ENCODE peak calls at places on chromosomes 3 and 15, in five cellular contexts. L, U, T, P and H are unnamed samples.

GRCh38 chr3:160641675-160642330 is 35.2 kb upstream of the ARL14 start:
- DNase-seq in U (no peak), L (no peak), P (no peak), T (no peak), H (no peak)

GRCh38 chr3:180265551-180265950 is 228.8 kb upstream of the PEX5L start:
- DNase-seq in U (no peak), T (no peak), P (no peak), L (no peak), H (no peak)

GRCh38 chr15:39447881-39448280 is 133.0 kb upstream of the THBS1 start:
- DNase-seq in L (no peak), U (no peak), P (no peak), T (no peak), H (no peak)

GRCh38 chr3:120820748-120821147 is 78.2 kb downstream of the GTF2E1 start:
- DNase-seq in T (no peak), L (no peak), U (no peak), P (no peak), H (no peak)

GRCh38 chr15:41545218-41545617 is 1.2 kb upstream of the RPAP1 start:
- DNase-seq in L (no peak), U (no peak), T (no peak), P (no peak), H (no peak)

GRCh38 chr15:94029495-94029894 is 201.9 kb upstream of the MCTP2 start:
- DNase-seq in T (no peak), L (no peak), U (no peak), P (no peak), H (no peak)

GRCh38 chr3:133269393-133269792 is 130.5 kb upstream of the BFSP2 start:
- DNase-seq in T (no peak), U (no peak), P (no peak), L (no peak), H (no peak)

GRCh38 chr3:152104847-152105415 is 163.8 kb upstream of the MBNL1 start:
- DNase-seq in L (no peak), U (no peak), T (no peak), P (no peak), H (no peak)

GRCh38 chr15:37100109-37100873 is at the start of gene MEIS2:
- DNase-seq in U (peak; percentile 88), T (peak; percentile 88), L (peak; percentile 92), P (no peak), H (peak; percentile 76)

GRCh38 chr15:27864076-27864475 is 235.0 kb downstream of the OCA2 start:
- DNase-seq in T (no peak), P (no peak), L (no peak), U (no peak), H (no peak)

GRCh38 chr15:72722071-72722696 is 36.2 kb downstream of the BBS4 start:
- DNase-seq in P (peak; percentile 64), U (peak; percentile 25), T (peak; percentile 75), L (peak; percentile 24), H (peak; percentile 64)

GRCh38 chr15:25508369-25509002 is 69.7 kb upstream of the UBE3A start:
- DNase-seq in U (no peak), L (no peak), T (peak; percentile 16), P (no peak), H (no peak)

GRCh38 chr15:62164500-62165028 is 521 bp downstream of the C2CD4B start:
- DNase-seq in U (no peak), T (peak; percentile 65), L (peak; percentile 35), P (no peak), H (peak; percentile 17)

GRCh38 chr3:50388720-50389352 is 29.5 kb upstream of the TMEM115 start:
- DNase-seq in U (no peak), L (no peak), P (no peak), T (no peak), H (no peak)

GRCh38 chr15:25690673-25691543 is 172.2 kb downstream of the ATP10A start:
- DNase-seq in L (no peak), T (no peak), P (no peak), U (no peak), H (no peak)

GRCh38 chr3:170494766-170495165 is 76.1 kb downstream of the CLDN11 start:
- DNase-seq in U (no peak), P (no peak), T (no peak), L (no peak), H (no peak)

GRCh38 chr15:69074011-69074842 is 59.7 kb downstream of the NOX5 start:
- DNase-seq in L (peak; percentile 69), P (no peak), T (peak; percentile 67), U (peak; percentile 50), H (peak; percentile 46)

GRCh38 chr3:39141211-39141995 is 12.0 kb downstream of the CSRNP1 start:
- DNase-seq in P (peak; percentile 30), U (no peak), L (peak; percentile 67), T (no peak), H (no peak)

GRCh38 chr3:55805169-55805568 is 318.1 kb upstream of the WNT5A start:
- DNase-seq in P (no peak), L (no peak), T (no peak), U (no peak), H (no peak)

GRCh38 chr15:48334260-48334659 is 3.0 kb downstream of the DUT start:
- DNase-seq in P (no peak), L (no peak), T (no peak), U (no peak), H (no peak)
- TF ChIP-seq CTCF in P (no peak), L (no peak), T (no peak), U (no peak), H (no peak)

DNA sequence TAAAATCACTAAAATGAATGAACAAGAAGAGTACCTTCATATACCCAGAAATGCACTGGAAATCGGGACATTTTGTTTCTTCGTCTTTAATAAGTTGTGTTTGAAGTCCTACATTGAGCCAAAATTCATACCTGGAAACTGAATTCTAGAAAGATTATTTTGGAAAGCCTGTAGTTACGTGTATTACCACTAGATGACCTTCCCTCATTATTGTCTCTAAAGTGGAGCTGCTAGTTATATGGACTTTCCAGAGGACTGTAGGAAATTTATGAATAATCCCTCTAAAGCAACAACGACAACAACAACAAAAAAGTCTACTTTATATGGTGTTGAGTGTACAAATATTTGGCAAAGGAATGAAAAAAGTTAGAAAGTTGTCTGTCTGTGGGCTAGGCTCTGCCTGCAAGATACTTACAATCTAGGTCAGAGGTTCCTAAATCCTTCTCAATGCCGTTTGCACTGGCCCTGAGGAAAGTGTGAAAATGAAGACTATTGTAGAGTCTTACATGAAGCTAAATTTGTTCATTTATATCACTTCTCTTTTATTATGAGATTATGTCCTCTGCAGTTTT is 234.8 kb upstream of the NR2E3 start:
- DNase-seq in T (no peak), P (no peak), U (no peak), L (no peak), H (no peak)
- TF ChIP-seq CTCF in T (peak; percentile 30), P (no peak), U (peak; percentile 46), L (peak; percentile 47), H (peak; percentile 62)

GRCh38 chr3:27105904-27106303 is 263.3 kb downstream of the NEK10 start:
- DNase-seq in P (no peak), T (peak; percentile 23), U (no peak), L (no peak), H (peak; percentile 3)
- TF ChIP-seq CTCF in P (no peak), T (peak; percentile 32), U (no peak), L (no peak), H (peak; percentile 45)

GRCh38 chr15:74958320-74958907 is 1.8 kb upstream of the RPP25 start:
- DNase-seq in L (peak; percentile 58), T (peak; percentile 51), P (no peak), U (no peak), H (peak; percentile 23)
- TF ChIP-seq CTCF in L (peak; percentile 7), T (peak; percentile 9), P (no peak), U (no peak), H (peak; percentile 40)

DNA sequence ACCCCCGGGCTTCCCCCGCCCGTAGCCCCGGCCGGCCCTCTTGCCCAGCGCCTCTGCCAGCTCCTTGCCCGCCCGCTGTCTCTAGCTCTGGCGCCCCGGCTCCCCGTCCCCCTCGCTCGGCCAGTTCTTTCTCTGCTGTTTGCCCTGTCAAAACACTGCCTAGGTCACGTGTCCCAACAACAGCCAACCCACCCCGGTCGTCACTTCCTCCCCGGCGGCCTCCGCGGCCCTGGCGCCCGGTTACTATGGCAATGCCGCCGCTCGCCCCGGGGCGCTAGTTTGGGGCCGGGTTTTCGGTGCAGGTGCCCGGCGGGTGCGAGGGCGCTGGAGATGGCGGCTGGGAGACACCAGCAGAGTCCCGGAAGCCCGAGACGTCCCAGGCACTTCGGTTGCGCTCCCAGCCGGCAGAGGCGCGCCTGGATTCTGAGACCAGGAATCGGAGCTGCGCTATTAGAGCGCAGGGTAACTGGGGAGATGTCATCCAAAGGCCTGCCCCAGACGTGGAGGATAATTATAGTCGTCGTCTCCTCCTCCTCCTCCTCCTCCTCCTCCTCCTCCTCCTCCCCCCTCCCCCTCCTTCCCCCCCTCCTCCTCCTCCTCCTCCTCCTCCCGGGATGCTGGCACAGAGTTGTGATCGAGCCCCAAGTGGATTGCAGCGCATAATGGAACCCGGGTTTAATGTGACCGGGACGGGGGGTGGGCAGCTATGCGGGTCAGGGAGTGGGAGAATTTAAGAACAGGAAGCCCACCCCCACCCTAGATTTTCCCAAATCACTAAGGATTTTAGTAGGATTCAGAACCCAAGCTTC is at the start of gene ATOSA:
- DNase-seq in T (peak; percentile 91), P (peak; percentile 95), U (peak; percentile 78), L (peak; percentile 90), H (peak; percentile 83)
- TF ChIP-seq CTCF in T (no peak), P (no peak), U (no peak), L (no peak), H (peak; percentile 19)

GRCh38 chr3:184584001-184584891 is 22.7 kb downstream of the EPHB3 start:
- DNase-seq in L (no peak), T (no peak), U (no peak), P (no peak), H (no peak)
- TF ChIP-seq CTCF in L (no peak), T (peak; percentile 15), U (no peak), P (no peak), H (peak; percentile 48)

GRCh38 chr15:48373855-48374421 is 42.7 kb downstream of the DUT start:
- DNase-seq in U (no peak), L (peak; percentile 23), T (no peak), P (no peak), H (no peak)
- TF ChIP-seq CTCF in U (no peak), L (no peak), T (no peak), P (no peak), H (no peak)

GRCh38 chr3:126716057-126716456 is 12.0 kb downstream of the CHCHD6 start:
- DNase-seq in L (no peak), U (no peak), T (no peak), P (no peak), H (no peak)

GRCh38 chr3:126714296-126714900 is 10.4 kb downstream of the CHCHD6 start:
- DNase-seq in T (no peak), L (no peak), P (no peak), U (no peak), H (no peak)

GRCh38 chr3:126715432-126715831 is 11.4 kb downstream of the CHCHD6 start:
- DNase-seq in U (no peak), T (no peak), P (no peak), L (no peak), H (no peak)

GRCh38 chr3:126713229-126713628 is 9.2 kb downstream of the CHCHD6 start:
- DNase-seq in U (no peak), L (no peak), P (no peak), T (no peak), H (no peak)

DNA sequence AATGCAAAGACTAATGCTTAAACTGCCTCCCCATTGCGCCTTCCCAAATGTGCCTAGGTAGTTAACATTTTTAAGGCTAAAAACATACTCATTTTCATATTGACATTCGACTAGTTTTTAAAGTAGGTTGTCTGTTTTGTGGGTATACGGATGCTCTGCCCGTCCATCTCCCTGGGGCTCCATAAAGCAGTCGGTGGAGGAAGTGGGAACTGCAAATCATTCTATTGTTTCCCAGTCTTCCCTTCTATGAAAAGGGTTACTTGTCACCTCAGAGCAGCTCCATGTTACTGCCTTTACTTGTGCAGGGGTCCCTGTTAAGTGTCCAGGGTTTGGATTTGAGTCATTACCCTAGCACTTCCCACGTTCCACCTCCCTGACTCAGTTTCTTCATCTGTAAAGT is 10.9 kb downstream of the CHCHD6 start:
- DNase-seq in P (no peak), T (no peak), L (no peak), U (no peak), H (no peak)
- TF ChIP-seq CTCF in P (no peak), T (no peak), L (no peak), U (no peak), H (no peak)